ENCODE peak calls at places on chromosomes 13 and 19, in eight cellular contexts. One of them, this sample, is unnamed.

GRCh38 chr19:49921871-49922755 is 6.9 kb upstream of the ATF5 start:
- DNase-seq in chondrocyte: no peak
- DNase-seq in fibroblast of mammary gland: peak; percentile 85
- DNase-seq in suprapubic skin: no peak
- DNase-seq in astrocyte of the cerebellum: no peak
- DNase-seq in kidney: peak; percentile 56
- DNase-seq in lower leg skin: no peak
- DNase-seq in mucosa of descending colon: no peak
- DNase-seq in this sample: no peak

GRCh38 chr19:1648156-1648925 is 4.1 kb downstream of the TCF3 start:
- DNase-seq in suprapubic skin: no peak
- DNase-seq in chondrocyte: no peak
- DNase-seq in fibroblast of mammary gland: no peak
- DNase-seq in kidney: peak; percentile 68
- DNase-seq in astrocyte of the cerebellum: no peak
- DNase-seq in lower leg skin: no peak
- DNase-seq in mucosa of descending colon: no peak
- DNase-seq in this sample: peak; percentile 90

GRCh38 chr13:49774376-49775005 is 18.0 kb downstream of the KPNA3 start:
- DNase-seq in suprapubic skin: no peak
- DNase-seq in astrocyte of the cerebellum: no peak
- DNase-seq in mucosa of descending colon: no peak
- DNase-seq in lower leg skin: no peak
- DNase-seq in kidney: no peak
- DNase-seq in fibroblast of mammary gland: no peak
- DNase-seq in chondrocyte: no peak
- DNase-seq in this sample: no peak

GRCh38 chr19:870963-871401 is 11.5 kb downstream of the CFD start:
- DNase-seq in astrocyte of the cerebellum: no peak
- DNase-seq in chondrocyte: peak; percentile 93
- DNase-seq in suprapubic skin: no peak
- DNase-seq in kidney: peak; percentile 91
- DNase-seq in fibroblast of mammary gland: no peak
- DNase-seq in lower leg skin: no peak
- DNase-seq in mucosa of descending colon: no peak
- DNase-seq in this sample: no peak

GRCh38 chr19:6312018-6312417 is 21.4 kb downstream of the ACER1 start:
- DNase-seq in suprapubic skin: no peak
- DNase-seq in chondrocyte: no peak
- DNase-seq in lower leg skin: no peak
- DNase-seq in mucosa of descending colon: peak; percentile 3
- DNase-seq in kidney: peak; percentile 25
- DNase-seq in fibroblast of mammary gland: no peak
- DNase-seq in astrocyte of the cerebellum: no peak
- DNase-seq in this sample: no peak

GRCh38 chr13:50130686-50131051 is 115.4 kb downstream of the KCNRG start:
- DNase-seq in lower leg skin: no peak
- DNase-seq in fibroblast of mammary gland: peak; percentile 71
- DNase-seq in chondrocyte: no peak
- DNase-seq in astrocyte of the cerebellum: no peak
- DNase-seq in kidney: peak; percentile 82
- DNase-seq in mucosa of descending colon: peak; percentile 31
- DNase-seq in suprapubic skin: no peak
- DNase-seq in this sample: peak; percentile 46

GRCh38 chr13:105920375-105920774 is 615.1 kb downstream of the EFNB2 start:
- DNase-seq in astrocyte of the cerebellum: no peak
- DNase-seq in fibroblast of mammary gland: peak; percentile 95
- DNase-seq in lower leg skin: no peak
- DNase-seq in kidney: no peak
- DNase-seq in suprapubic skin: no peak
- DNase-seq in mucosa of descending colon: peak; percentile 34
- DNase-seq in chondrocyte: no peak
- DNase-seq in this sample: no peak

GRCh38 chr13:28611654-28612131 is 47.2 kb upstream of the POMP start:
- DNase-seq in mucosa of descending colon: peak; percentile 19
- DNase-seq in suprapubic skin: no peak
- DNase-seq in lower leg skin: no peak
- DNase-seq in astrocyte of the cerebellum: no peak
- DNase-seq in chondrocyte: no peak
- DNase-seq in kidney: no peak
- DNase-seq in fibroblast of mammary gland: no peak
- DNase-seq in this sample: no peak

GRCh38 chr19:1284979-1285736 is 515 bp upstream of the EFNA2 start:
- DNase-seq in kidney: peak; percentile 72
- DNase-seq in suprapubic skin: peak; percentile 64
- DNase-seq in fibroblast of mammary gland: no peak
- DNase-seq in mucosa of descending colon: no peak
- DNase-seq in chondrocyte: no peak
- DNase-seq in lower leg skin: no peak
- DNase-seq in astrocyte of the cerebellum: no peak
- DNase-seq in this sample: no peak

GRCh38 chr19:16133818-16134217 is 9.7 kb upstream of the HSH2D start:
- DNase-seq in mucosa of descending colon: no peak
- DNase-seq in suprapubic skin: no peak
- DNase-seq in chondrocyte: no peak
- DNase-seq in astrocyte of the cerebellum: no peak
- DNase-seq in lower leg skin: no peak
- DNase-seq in kidney: no peak
- DNase-seq in fibroblast of mammary gland: peak; percentile 13
- DNase-seq in this sample: no peak

GRCh38 chr13:109595466-109595865 is 190.9 kb downstream of the IRS2 start:
- DNase-seq in chondrocyte: no peak
- DNase-seq in astrocyte of the cerebellum: no peak
- DNase-seq in kidney: no peak
- DNase-seq in suprapubic skin: no peak
- DNase-seq in fibroblast of mammary gland: peak; percentile 72
- DNase-seq in mucosa of descending colon: no peak
- DNase-seq in lower leg skin: no peak
- DNase-seq in this sample: no peak

GRCh38 chr13:95714142-95714832 is 37.3 kb downstream of the DNAJC3 start:
- DNase-seq in mucosa of descending colon: no peak
- DNase-seq in kidney: no peak
- DNase-seq in lower leg skin: no peak
- DNase-seq in fibroblast of mammary gland: peak; percentile 93
- DNase-seq in suprapubic skin: no peak
- DNase-seq in chondrocyte: no peak
- DNase-seq in astrocyte of the cerebellum: peak; percentile 43
- DNase-seq in this sample: no peak

GRCh38 chr13:51585696-51586095 is 1.4 kb downstream of the WDFY2 start:
- DNase-seq in mucosa of descending colon: no peak
- DNase-seq in kidney: no peak
- DNase-seq in lower leg skin: no peak
- DNase-seq in fibroblast of mammary gland: peak; percentile 80
- DNase-seq in chondrocyte: no peak
- DNase-seq in suprapubic skin: no peak
- DNase-seq in astrocyte of the cerebellum: no peak
- DNase-seq in this sample: peak; percentile 20

GRCh38 chr13:97369269-97369893 is 64.6 kb upstream of the RAP2A start:
- DNase-seq in fibroblast of mammary gland: peak; percentile 45
- DNase-seq in mucosa of descending colon: no peak
- DNase-seq in suprapubic skin: no peak
- DNase-seq in lower leg skin: no peak
- DNase-seq in astrocyte of the cerebellum: no peak
- DNase-seq in chondrocyte: no peak
- DNase-seq in kidney: no peak
- DNase-seq in this sample: peak; percentile 37

GRCh38 chr13:20924758-20925394 is 22.3 kb upstream of the XPO4 start:
- DNase-seq in chondrocyte: no peak
- DNase-seq in fibroblast of mammary gland: peak; percentile 82
- DNase-seq in lower leg skin: peak; percentile 75
- DNase-seq in mucosa of descending colon: peak; percentile 96
- DNase-seq in suprapubic skin: no peak
- DNase-seq in astrocyte of the cerebellum: peak; percentile 90
- DNase-seq in kidney: no peak
- DNase-seq in this sample: peak; percentile 56

GRCh38 chr13:97367016-97367415 is 67.0 kb upstream of the RAP2A start:
- DNase-seq in astrocyte of the cerebellum: peak; percentile 33
- DNase-seq in suprapubic skin: no peak
- DNase-seq in fibroblast of mammary gland: peak; percentile 74
- DNase-seq in mucosa of descending colon: peak; percentile 15
- DNase-seq in chondrocyte: no peak
- DNase-seq in lower leg skin: no peak
- DNase-seq in kidney: no peak
- DNase-seq in this sample: no peak

GRCh38 chr13:30382836-30383525 is 39.3 kb upstream of the UBE2L5 start:
- DNase-seq in mucosa of descending colon: no peak
- DNase-seq in kidney: no peak
- DNase-seq in suprapubic skin: no peak
- DNase-seq in lower leg skin: no peak
- DNase-seq in chondrocyte: no peak
- DNase-seq in fibroblast of mammary gland: no peak
- DNase-seq in astrocyte of the cerebellum: no peak
- DNase-seq in this sample: no peak

DNA sequence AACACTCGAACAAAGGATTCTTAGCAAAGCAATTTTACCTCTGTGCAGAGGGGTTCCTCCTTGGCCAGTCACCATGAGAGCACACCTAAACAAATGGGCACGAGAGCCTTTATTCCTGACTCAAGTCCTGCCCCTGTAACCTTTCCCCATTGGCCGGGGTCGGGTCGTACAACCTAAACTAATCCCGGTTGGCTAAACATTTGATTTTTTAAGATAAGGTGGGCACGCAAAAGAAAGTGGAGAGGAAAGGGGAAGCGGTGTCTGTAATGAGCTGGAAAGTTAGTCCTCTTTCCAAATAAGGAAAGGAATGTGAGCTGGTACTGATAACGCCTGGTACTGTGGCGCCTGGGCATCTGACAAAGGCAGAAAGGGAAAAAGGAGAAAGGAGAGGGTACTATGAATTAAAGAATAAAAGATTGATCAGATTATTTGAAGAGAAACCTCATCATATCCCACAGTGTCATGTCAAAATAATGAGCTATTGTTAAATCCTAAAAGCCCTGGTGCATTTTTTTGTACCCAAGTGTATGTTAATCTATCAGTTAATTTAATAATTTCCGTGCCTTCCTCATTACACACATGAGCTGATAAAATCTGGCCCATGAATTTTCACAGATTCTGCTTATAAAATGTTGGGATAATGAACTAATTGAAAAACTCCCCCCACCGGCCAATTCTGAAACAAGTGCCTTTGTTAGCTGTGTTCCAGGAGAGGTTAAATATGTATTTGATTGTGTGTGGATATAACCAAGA is 335.7 kb downstream of the RFC3 start:
- DNase-seq in astrocyte of the cerebellum: no peak
- DNase-seq in chondrocyte: no peak
- DNase-seq in suprapubic skin: no peak
- DNase-seq in fibroblast of mammary gland: no peak
- DNase-seq in mucosa of descending colon: no peak
- DNase-seq in kidney: no peak
- DNase-seq in lower leg skin: no peak
- DNase-seq in this sample: no peak
- TF ChIP-seq CTCF in astrocyte of the cerebellum: no peak
- TF ChIP-seq CTCF in chondrocyte: no peak
- TF ChIP-seq CTCF in suprapubic skin: no peak
- TF ChIP-seq CTCF in fibroblast of mammary gland: no peak
- TF ChIP-seq CTCF in mucosa of descending colon: no peak
- TF ChIP-seq CTCF in kidney: no peak
- TF ChIP-seq CTCF in lower leg skin: no peak
- TF ChIP-seq CTCF in this sample: no peak

DNA sequence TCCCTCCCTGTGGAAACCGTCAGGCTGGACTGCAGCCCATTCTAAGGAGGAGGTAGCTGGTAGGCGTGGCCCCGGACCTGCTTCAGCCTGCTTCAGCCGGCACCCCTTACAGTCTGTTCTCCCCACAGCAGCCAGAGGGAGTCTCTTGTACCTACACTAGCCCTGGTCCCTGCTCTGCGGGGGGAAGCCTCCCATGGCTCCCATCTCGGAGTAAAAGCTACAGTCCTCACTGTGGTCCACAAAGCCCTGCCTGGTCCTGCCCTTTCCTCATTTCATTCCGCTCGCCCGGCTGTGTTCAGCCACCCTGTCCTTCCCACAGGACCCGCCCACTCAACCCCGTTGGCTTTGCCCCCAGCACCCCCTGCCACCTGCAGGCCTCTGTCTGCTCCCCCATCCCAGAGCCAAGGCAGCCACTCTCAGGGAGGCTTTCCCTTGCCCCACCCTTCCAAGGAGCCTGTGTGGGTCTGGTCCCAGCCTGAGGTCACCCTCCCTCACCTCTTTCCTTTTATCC is 1.3 kb downstream of the PGLYRP1 start:
- DNase-seq in astrocyte of the cerebellum: no peak
- DNase-seq in mucosa of descending colon: peak; percentile 43
- DNase-seq in fibroblast of mammary gland: no peak
- DNase-seq in suprapubic skin: peak; percentile 59
- DNase-seq in kidney: no peak
- DNase-seq in lower leg skin: no peak
- DNase-seq in chondrocyte: no peak
- DNase-seq in this sample: no peak
- TF ChIP-seq CTCF in astrocyte of the cerebellum: no peak
- TF ChIP-seq CTCF in mucosa of descending colon: no peak
- TF ChIP-seq CTCF in fibroblast of mammary gland: no peak
- TF ChIP-seq CTCF in suprapubic skin: no peak
- TF ChIP-seq CTCF in kidney: no peak
- TF ChIP-seq CTCF in lower leg skin: no peak
- TF ChIP-seq CTCF in chondrocyte: no peak
- TF ChIP-seq CTCF in this sample: no peak

GRCh38 chr19:30968841-30969399 is 380.3 kb downstream of the TSHZ3 start:
- DNase-seq in lower leg skin: no peak
- DNase-seq in chondrocyte: no peak
- DNase-seq in suprapubic skin: no peak
- DNase-seq in astrocyte of the cerebellum: no peak
- DNase-seq in fibroblast of mammary gland: no peak
- DNase-seq in kidney: no peak
- DNase-seq in mucosa of descending colon: peak; percentile 21
- DNase-seq in this sample: no peak

GRCh38 chr19:30969586-30969985 is 379.6 kb downstream of the TSHZ3 start:
- DNase-seq in lower leg skin: no peak
- DNase-seq in astrocyte of the cerebellum: no peak
- DNase-seq in fibroblast of mammary gland: no peak
- DNase-seq in kidney: no peak
- DNase-seq in suprapubic skin: no peak
- DNase-seq in chondrocyte: no peak
- DNase-seq in mucosa of descending colon: no peak
- DNase-seq in this sample: no peak

DNA sequence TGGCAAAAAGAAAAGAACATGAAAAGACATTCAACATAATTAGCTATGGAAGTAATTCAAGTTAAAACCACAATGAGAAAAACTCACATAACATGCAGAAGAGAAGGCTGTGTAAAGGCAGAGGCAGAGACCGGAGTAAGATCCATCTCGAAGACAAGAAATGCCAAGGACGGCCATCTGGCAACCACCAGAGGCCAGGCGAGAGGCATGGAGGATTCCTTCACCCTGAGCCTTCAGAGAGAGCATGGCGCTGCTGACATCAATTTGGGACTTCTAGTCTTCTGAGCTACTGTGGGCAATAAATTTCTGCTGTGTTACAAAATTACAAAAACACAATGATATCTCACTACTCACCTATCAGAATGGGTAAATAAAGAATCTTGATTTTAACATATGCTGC is 381.0 kb downstream of the TSHZ3 start:
- DNase-seq in kidney: no peak
- DNase-seq in chondrocyte: no peak
- DNase-seq in suprapubic skin: no peak
- DNase-seq in fibroblast of mammary gland: no peak
- DNase-seq in lower leg skin: no peak
- DNase-seq in astrocyte of the cerebellum: no peak
- DNase-seq in mucosa of descending colon: peak; percentile 32
- DNase-seq in this sample: no peak
- TF ChIP-seq CTCF in kidney: no peak
- TF ChIP-seq CTCF in chondrocyte: peak; percentile 24
- TF ChIP-seq CTCF in suprapubic skin: no peak
- TF ChIP-seq CTCF in fibroblast of mammary gland: no peak
- TF ChIP-seq CTCF in lower leg skin: no peak
- TF ChIP-seq CTCF in astrocyte of the cerebellum: no peak
- TF ChIP-seq CTCF in mucosa of descending colon: no peak
- TF ChIP-seq CTCF in this sample: no peak

GRCh38 chr13:112567161-112567862 is 20.6 kb downstream of the TUBGCP3 start:
- DNase-seq in astrocyte of the cerebellum: no peak
- DNase-seq in chondrocyte: no peak
- DNase-seq in mucosa of descending colon: no peak
- DNase-seq in lower leg skin: no peak
- DNase-seq in suprapubic skin: no peak
- DNase-seq in fibroblast of mammary gland: no peak
- DNase-seq in kidney: no peak
- DNase-seq in this sample: no peak
- TF ChIP-seq CTCF in astrocyte of the cerebellum: no peak
- TF ChIP-seq CTCF in chondrocyte: no peak
- TF ChIP-seq CTCF in mucosa of descending colon: no peak
- TF ChIP-seq CTCF in lower leg skin: no peak
- TF ChIP-seq CTCF in suprapubic skin: no peak
- TF ChIP-seq CTCF in fibroblast of mammary gland: no peak
- TF ChIP-seq CTCF in kidney: no peak
- TF ChIP-seq CTCF in this sample: no peak